ENCODE peak calls at places on chromosome 17, in seven cellular contexts. D is stimulated activated CD4-positive, alpha-beta T cell treated with anti-CD3 and anti-CD28 coated beads, Interleukin-2, amount 100 ng/mL, for 48 hours; H is GDM1; P is T-helper 1 cell; V is activated CD8-positive, alpha-beta memory T cell treated with anti-CD3 and anti-CD28 coated beads, Interleukin-2, amount 50 U/mL, for 4 hours; T is choroid plexus epithelial cell; Y is SW480. I is an unnamed sample.
A peak's percentile ranks its signal among the peaks of the same experiment; 100 is the strongest.

GRCh38 chr17:68428498-68429172 is 28.7 kb downstream of the WIPI1 start:
- DNase-seq in H (no peak), Y (no peak), T (no peak), P (no peak), V (no peak), D (no peak), I (no peak)

GRCh38 chr17:17682293-17682736 is 1.1 kb downstream of the RAI1 start:
- DNase-seq in P (peak; percentile 72), Y (no peak), D (no peak), T (no peak), H (peak; percentile 28), V (peak; percentile 49), I (no peak)

GRCh38 chr17:81322271-81323082 is 27.4 kb upstream of the SLC38A10 start:
- DNase-seq in Y (peak; percentile 50), T (no peak), D (peak; percentile 42), P (peak; percentile 24), H (no peak), V (no peak), I (no peak)

GRCh38 chr17:47252766-47253512 is 688 bp upstream of the ITGB3 start:
- DNase-seq in V (no peak), T (no peak), P (no peak), H (no peak), Y (no peak), D (no peak), I (no peak)

GRCh38 chr17:18004345-18004744 is 31.7 kb downstream of the DRC3 start:
- DNase-seq in Y (no peak), T (no peak), D (no peak), H (no peak), V (no peak), P (no peak), I (no peak)

GRCh38 chr17:50238594-50239287 is 35.5 kb upstream of the TMEM92 start:
- DNase-seq in V (no peak), H (no peak), P (no peak), T (no peak), D (no peak), Y (no peak), I (no peak)

GRCh38 chr17:57242148-57242547 is 14.2 kb upstream of the MSI2 start:
- DNase-seq in Y (no peak), P (no peak), D (no peak), H (no peak), V (no peak), T (peak; percentile 79), I (no peak)

GRCh38 chr17:28744104-28744801 is 442 bp downstream of the TRAF4 start:
- DNase-seq in D (peak; percentile 67), T (peak; percentile 46), V (peak; percentile 75), Y (no peak), P (peak; percentile 78), H (no peak), I (no peak)

GRCh38 chr17:31754239-31754945 is 104.7 kb downstream of the COPRS start:
- DNase-seq in H (no peak), Y (no peak), P (no peak), D (no peak), V (no peak), T (peak; percentile 87), I (no peak)

GRCh38 chr17:80931421-80932265 is 60.0 kb upstream of the CHMP6 start:
- DNase-seq in T (peak; percentile 93), V (no peak), Y (peak; percentile 73), H (no peak), P (no peak), D (no peak), I (no peak)

GRCh38 chr17:81371910-81372760 is 23.1 kb upstream of the BAHCC1 start:
- DNase-seq in P (no peak), H (no peak), Y (peak; percentile 42), D (no peak), V (no peak), T (peak; percentile 52), I (no peak)

GRCh38 chr17:1197781-1198490 is 18.2 kb upstream of the ABR start:
- DNase-seq in T (peak; percentile 64), D (no peak), V (peak; percentile 51), H (peak; percentile 99), Y (no peak), P (peak; percentile 79), I (peak; percentile 71)

GRCh38 chr17:75610103-75610984 is 22.7 kb downstream of the MYO15B start:
- DNase-seq in V (no peak), H (no peak), D (no peak), P (no peak), Y (peak; percentile 95), T (no peak), I (no peak)

GRCh38 chr17:42537156-42537805 is 1.2 kb downstream of the NAGLU start:
- DNase-seq in D (no peak), T (no peak), H (no peak), P (no peak), Y (no peak), V (no peak), I (no peak)

GRCh38 chr17:78883090-78883532 is 19.9 kb downstream of the CEP295NL start:
- DNase-seq in T (peak; percentile 78), D (no peak), P (no peak), Y (no peak), V (no peak), H (no peak), I (no peak)

GRCh38 chr17:17579691-17580090 is 11.8 kb downstream of the PEMT start:
- DNase-seq in H (no peak), D (no peak), P (no peak), T (no peak), Y (no peak), V (no peak), I (no peak)